ENCODE peak calls at places on chromosomes 3 and 15, in nine cellular contexts. I is cerebellar cortex; F is fibroblast of gingiva; M is amygdala; Y is activated CD4-positive, alpha-beta T cell treated with anti-CD3 and anti-CD28 coated beads, Interleukin-2, amount 50 U/mL, for 48 hours; X is T-helper 9 cell; O is ACHN; S is HT1080; N is CD8-positive, alpha-beta memory T cell. C is an unnamed sample.

GRCh38 chr15:79168922-79169322 is 78.3 kb upstream of the RASGRF1 start:
- DNase-seq in I (no peak), F (no peak), M (peak), Y (no peak), X (no peak), O (peak), S (peak), N (no peak), C (no peak)

GRCh38 chr3:52481819-52482521 is 13.2 kb upstream of the STAB1 start:
- DNase-seq in I (no peak), F (no peak), M (no peak), Y (peak), X (peak), O (peak), S (no peak), N (no peak), C (no peak)

GRCh38 chr3:5055352-5056004 is 66.6 kb upstream of the ARL8B start:
- DNase-seq in I (no peak), F (no peak), M (no peak), Y (no peak), X (no peak), O (no peak), S (no peak), N (no peak), C (no peak)

GRCh38 chr3:182490601-182491485 is 302.5 kb upstream of the ATP11B start:
- DNase-seq in I (peak), F (no peak), M (no peak), Y (no peak), X (no peak), O (peak), S (peak), N (no peak), C (no peak)

GRCh38 chr3:25156526-25157075 is 271.5 kb upstream of the RARB start:
- DNase-seq in I (no peak), F (peak), M (no peak), Y (no peak), X (no peak), O (peak), S (peak), N (no peak), C (no peak)

GRCh38 chr3:50195501-50196252 is 4.3 kb downstream of the GNAT1 start:
- DNase-seq in I (no peak), F (no peak), M (no peak), Y (no peak), X (no peak), O (no peak), S (no peak), N (no peak), C (no peak)

GRCh38 chr3:183032904-183033555 is 52.7 kb upstream of the DCUN1D1 start:
- DNase-seq in I (no peak), F (no peak), M (no peak), Y (no peak), X (no peak), O (no peak), S (no peak), N (no peak), C (no peak)

GRCh38 chr3:133749427-133750200 is 3.4 kb downstream of the TF start:
- DNase-seq in I (no peak), F (no peak), M (no peak), Y (no peak), X (no peak), O (no peak), S (no peak), N (no peak), C (no peak)

GRCh38 chr3:42660131-42660715 is 6.7 kb downstream of the ZBTB47 start:
- DNase-seq in I (no peak), F (no peak), M (no peak), Y (no peak), X (no peak), O (no peak), S (no peak), N (no peak), C (no peak)

GRCh38 chr3:161217496-161217895 is 3.6 kb upstream of the NMD3 start:
- DNase-seq in I (no peak), F (no peak), M (no peak), Y (no peak), X (no peak), O (no peak), S (peak), N (no peak), C (no peak)

GRCh38 chr15:50425219-50425618 is 1.0 kb downstream of the USP8 start:
- DNase-seq in I (peak), F (no peak), M (no peak), Y (no peak), X (no peak), O (no peak), S (no peak), N (no peak), C (no peak)

GRCh38 chr15:31262143-31262530 is 64.5 kb upstream of the KLF13 start:
- DNase-seq in I (no peak), F (no peak), M (no peak), Y (peak), X (no peak), O (no peak), S (no peak), N (no peak), C (no peak)

GRCh38 chr15:52503788-52504496 is 24.7 kb downstream of the MYO5A start:
- DNase-seq in I (no peak), F (no peak), M (no peak), Y (no peak), X (no peak), O (no peak), S (peak), N (no peak), C (no peak)

GRCh38 chr15:88657326-88658069 is 18.7 kb downstream of the ISG20 start:
- DNase-seq in I (no peak), F (peak), M (no peak), Y (no peak), X (no peak), O (peak), S (peak), N (no peak), C (no peak)

GRCh38 chr15:25718597-25718996 is 144.5 kb downstream of the ATP10A start:
- DNase-seq in I (peak), F (no peak), M (no peak), Y (no peak), X (no peak), O (no peak), S (no peak), N (no peak), C (no peak)

GRCh38 chr3:2652416-2652815 is 457.8 kb downstream of the IL5RA start:
- DNase-seq in I (no peak), F (no peak), M (no peak), Y (no peak), X (no peak), O (no peak), S (no peak), N (no peak), C (no peak)

GRCh38 chr3:50380375-50381085 is 21.2 kb upstream of the TMEM115 start:
- DNase-seq in I (no peak), F (no peak), M (no peak), Y (no peak), X (no peak), O (no peak), S (no peak), N (no peak), C (no peak)

GRCh38 chr3:192054881-192055280 is 593.9 kb downstream of the PYDC2 start:
- DNase-seq in I (no peak), F (no peak), M (no peak), Y (no peak), X (no peak), O (peak), S (peak), N (no peak), C (no peak)

GRCh38 chr3:123498761-123499160 is 49.9 kb upstream of the ADCY5 start:
- DNase-seq in I (peak), F (no peak), M (no peak), Y (no peak), X (no peak), O (no peak), S (no peak), N (no peak), C (no peak)

GRCh38 chr3:33544126-33544525 is 103.9 kb upstream of the UBP1 start:
- DNase-seq in I (no peak), F (peak), M (no peak), Y (no peak), X (no peak), O (no peak), S (no peak), N (no peak), C (no peak)

GRCh38 chr3:144084929-144085328 is 113.3 kb downstream of the DIPK2A start:
- DNase-seq in I (no peak), F (no peak), M (no peak), Y (no peak), X (no peak), O (no peak), S (no peak), N (no peak), C (no peak)

GRCh38 chr3:66534304-66534703 is 33.5 kb upstream of the LRIG1 start:
- DNase-seq in I (no peak), F (no peak), M (no peak), Y (no peak), X (no peak), O (no peak), S (no peak), N (no peak), C (no peak)

GRCh38 chr3:177084616-177085015 is 112.7 kb downstream of the TBL1XR1 start:
- DNase-seq in I (no peak), F (no peak), M (no peak), Y (no peak), X (no peak), O (no peak), S (no peak), N (no peak), C (no peak)

GRCh38 chr3:168467085-168467714 is 371.5 kb upstream of the GOLIM4 start:
- DNase-seq in I (peak), F (peak), M (no peak), Y (no peak), X (no peak), O (peak), S (peak), N (no peak), C (no peak)

GRCh38 chr15:67782592-67782991 is 42.7 kb upstream of the SKOR1 start:
- DNase-seq in I (no peak), F (no peak), M (no peak), Y (no peak), X (no peak), O (no peak), S (no peak), N (no peak), C (no peak)

GRCh38 chr3:176919836-176920760 is 277.2 kb downstream of the TBL1XR1 start:
- DNase-seq in I (no peak), F (peak), M (no peak), Y (no peak), X (no peak), O (no peak), S (peak), N (no peak), C (no peak)

GRCh38 chr15:76905855-76906254 is 715 bp upstream of the SCAPER start:
- DNase-seq in I (no peak), F (no peak), M (no peak), Y (no peak), X (no peak), O (no peak), S (no peak), N (no peak), C (no peak)

GRCh38 chr3:12545473-12545791 is at the start of gene MKRN2OS:
- DNase-seq in I (peak), F (no peak), M (no peak), Y (no peak), X (no peak), O (peak), S (no peak), N (no peak), C (no peak)

GRCh38 chr3:185216587-185216918 is 37.3 kb downstream of the EHHADH start:
- DNase-seq in I (no peak), F (peak), M (no peak), Y (no peak), X (no peak), O (no peak), S (peak), N (no peak), C (no peak)

GRCh38 chr3:190596341-190597285 is 82.7 kb downstream of the IL1RAP start:
- DNase-seq in I (no peak), F (peak), M (no peak), Y (no peak), X (no peak), O (no peak), S (no peak), N (no peak), C (no peak)

C was measured in CD4-positive, CD25-positive, alpha-beta regulatory T cell.